ENCODE peak calls at places on chromosomes 6 and 20, in seven cellular contexts. E is endothelial cell of umbilical vein, P is A673, D is fibroblast of lung, R is HepG2, U is H1, I is MM.1S. W is an unnamed sample. For H3K27me3 and H3K36me3, the result is how much of the 10 kb centered on the place peaks cover.

GRCh38 chr20:49523767-49524360 is 41.4 kb upstream of the KCNB1 start:
- DNase-seq in E (no peak), P (no peak), D (no peak), R (no peak), U (no peak), I (no peak), W (no peak)

GRCh38 chr20:7926767-7927166 is 13.5 kb downstream of the HAO1 start:
- DNase-seq in E (peak), P (peak), D (peak), R (peak), U (no peak), I (peak), W (no peak)

GRCh38 chr6:137954253-137954652 is 87.2 kb downstream of the TNFAIP3 start:
- DNase-seq in E (no peak), P (no peak), D (no peak), R (no peak), U (no peak), I (no peak), W (no peak)

GRCh38 chr6:29112135-29112534 is 4.3 kb downstream of the OR2J3 start:
- DNase-seq in E (no peak), P (no peak), D (no peak), R (peak), U (no peak), I (no peak), W (no peak)

GRCh38 chr6:163446529-163446928 is 32.0 kb downstream of the QKI start:
- DNase-seq in E (no peak), P (no peak), D (no peak), R (peak), U (no peak), I (no peak), W (no peak)

GRCh38 chr6:145809785-145810184 is 4.8 kb downstream of the FBXO30 start:
- DNase-seq in E (no peak), P (no peak), D (peak), R (no peak), U (no peak), I (no peak), W (no peak)

GRCh38 chr6:23784313-23784919 is 341.6 kb upstream of the NRSN1 start:
- DNase-seq in E (no peak), P (no peak), D (no peak), R (no peak), U (no peak), I (no peak), W (no peak)

GRCh38 chr6:154928325-154928922 is 66.7 kb upstream of the TIAM2 start:
- DNase-seq in E (peak), P (peak), D (peak), R (peak), U (no peak), I (peak), W (peak)

GRCh38 chr6:130872250-130873095 is 45.3 kb downstream of the SMLR1 start:
- DNase-seq in E (peak), P (peak), D (peak), R (peak), U (no peak), I (peak), W (peak)

GRCh38 chr6:153312633-153313032 is 181.6 kb upstream of the RGS17 start:
- DNase-seq in E (peak), P (peak), D (peak), R (peak), U (no peak), I (peak), W (no peak)

GRCh38 chr6:147806697-147807096 is 298.2 kb downstream of the SAMD5 start:
- DNase-seq in E (no peak), P (peak), D (no peak), R (no peak), U (no peak), I (no peak), W (no peak)

GRCh38 chr6:96450760-96451116 is 70.9 kb upstream of the UFL1 start:
- DNase-seq in E (no peak), P (no peak), D (peak), R (no peak), U (no peak), I (no peak), W (no peak)

GRCh38 chr6:37531026-37531425 is 31.3 kb upstream of the CCDC167 start:
- DNase-seq in E (no peak), P (no peak), D (peak), R (no peak), U (no peak), I (no peak), W (no peak)

GRCh38 chr20:57658447-57659130 is 38.4 kb upstream of the ZBP1 start:
- DNase-seq in E (no peak), P (no peak), D (no peak), R (no peak), U (no peak), I (no peak), W (no peak)
- H3K27me3 ChIP-seq in E (under half), P (under half), D (under half), R (under half), U (under half), I (under half), W (under half)

GRCh38 chr20:58852559-58853271 is at the start of gene GNAS:
- DNase-seq in E (peak), P (peak), D (peak), R (peak), U (peak), I (no peak), W (peak)
- TF ChIP-seq EZH2 in E (no peak), P (no peak), D (no peak), R (no peak), U (no peak), I (no peak), W (no peak)

DNA sequence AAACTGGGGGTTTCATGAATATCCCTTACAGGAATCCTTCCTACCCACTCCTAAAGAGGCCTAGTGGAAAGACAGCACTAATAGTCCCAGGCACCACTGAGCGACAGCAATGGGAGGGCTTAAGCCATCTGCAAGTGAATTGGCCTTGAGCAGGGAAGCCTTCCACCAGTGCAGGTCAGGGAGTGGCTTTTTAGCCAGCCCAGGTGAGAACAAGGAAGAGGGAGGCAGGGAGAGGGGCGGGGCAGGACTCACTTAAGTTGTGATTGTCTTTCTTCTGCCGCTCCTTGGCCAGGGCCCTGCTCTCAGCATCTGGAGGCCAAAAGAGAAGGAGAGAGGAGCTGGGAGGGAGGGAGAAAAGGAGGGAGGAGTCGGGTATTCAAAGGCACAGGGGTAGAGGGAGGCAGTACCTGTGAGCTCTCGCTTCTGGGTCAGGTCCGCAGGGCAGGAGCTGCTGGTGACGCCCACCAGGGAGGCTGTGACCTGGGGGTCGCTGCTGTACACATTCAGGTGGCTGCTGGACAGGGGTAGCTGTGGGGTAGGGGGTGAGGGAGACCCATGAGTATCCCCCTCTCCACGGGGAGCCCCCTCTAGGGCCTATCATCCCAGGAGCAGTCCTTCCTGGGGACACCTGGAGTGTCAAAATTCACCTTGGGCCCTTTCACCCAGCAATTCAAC is 47.8 kb downstream of the TFEB start:
- DNase-seq in E (no peak), P (no peak), D (no peak), R (no peak), U (peak), I (no peak), W (peak)
- H3K36me3 ChIP-seq in E (under half), P (under half), D (under half), R (under half), U (under half), I (under half), W (under half)

DNA sequence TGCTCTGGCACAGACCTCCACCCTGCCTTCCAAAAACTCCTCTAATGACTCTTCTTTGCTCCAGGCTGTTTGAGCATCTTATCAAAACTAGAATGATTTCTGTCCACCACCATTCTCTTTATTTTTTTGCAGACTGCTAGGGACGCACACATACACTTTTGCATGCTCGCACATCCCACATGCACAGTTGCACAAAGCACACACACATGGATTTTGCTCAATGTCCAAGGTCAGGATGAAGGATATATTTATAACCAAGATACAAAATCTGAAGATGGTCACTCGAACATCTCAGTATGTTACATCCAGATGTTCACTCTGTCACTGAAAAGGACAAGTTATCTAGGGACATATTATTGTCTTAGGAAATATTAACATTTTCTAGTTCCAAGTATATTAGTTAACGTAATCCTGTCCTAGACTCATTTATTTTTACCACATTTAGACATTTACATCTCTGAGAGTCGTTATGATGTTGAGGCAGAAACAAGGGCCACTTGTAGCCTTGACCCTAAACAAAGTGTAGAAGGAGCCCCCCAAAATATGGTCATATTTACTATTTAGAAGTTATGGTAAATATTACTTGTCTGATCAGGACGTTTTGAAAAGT is 3.4 kb upstream of the SIM1 start:
- DNase-seq in E (no peak), P (no peak), D (no peak), R (no peak), U (no peak), I (no peak), W (no peak)
- H3K27me3 ChIP-seq in E (half or more), P (under half), D (half or more), R (under half), U (half or more), I (under half), W (under half)

GRCh38 chr6:90294989-90295853 is 1.4 kb downstream of the BACH2 start:
- DNase-seq in E (peak), P (peak), D (peak), R (no peak), U (no peak), I (peak), W (peak)
- TF ChIP-seq EZH2 in E (peak), P (peak), D (no peak), R (peak), U (peak), I (no peak), W (no peak)

GRCh38 chr20:38760978-38761377 is 12.7 kb downstream of the ACTR5 start:
- DNase-seq in E (no peak), P (no peak), D (no peak), R (no peak), U (no peak), I (no peak), W (no peak)

GRCh38 chr20:38755324-38755910 is 7.2 kb downstream of the ACTR5 start:
- DNase-seq in E (no peak), P (no peak), D (no peak), R (no peak), U (no peak), I (peak), W (no peak)

GRCh38 chr20:38754924-38755323 is 6.7 kb downstream of the ACTR5 start:
- DNase-seq in E (no peak), P (no peak), D (no peak), R (no peak), U (no peak), I (no peak), W (no peak)

GRCh38 chr20:38759135-38759534 is 10.9 kb downstream of the ACTR5 start:
- DNase-seq in E (no peak), P (no peak), D (no peak), R (no peak), U (no peak), I (no peak), W (no peak)

GRCh38 chr20:38757145-38757800 is 9.0 kb downstream of the ACTR5 start:
- DNase-seq in E (peak), P (no peak), D (no peak), R (no peak), U (no peak), I (no peak), W (no peak)
- H3K36me3 ChIP-seq in E (under half), P (under half), D (under half), R (under half), U (under half), I (under half), W (under half)